ENCODE peak calls at places on chromosomes 1 and 21, in four cellular contexts. Y is mesenchymal stem cell, K is neuronal stem cell, E is IMR-90. F is an unnamed sample.

GRCh38 chr1:230282157-230282556 is 144.0 kb downstream of the PGBD5 start:
- DNase-seq in Y (no peak), K (no peak), E (no peak), F (no peak)

GRCh38 chr1:220962031-220962751 is 82.9 kb downstream of the HLX start:
- DNase-seq in Y (peak), K (no peak), E (peak), F (no peak)

GRCh38 chr1:168879906-168880734 is 151.1 kb upstream of the DPT start:
- DNase-seq in Y (no peak), K (no peak), E (no peak), F (no peak)

GRCh38 chr1:228112167-228112566 is 3.1 kb upstream of the MRPL55 start:
- DNase-seq in Y (no peak), K (no peak), E (no peak), F (no peak)

GRCh38 chr1:241330619-241331327 is 26.2 kb downstream of the RGS7 start:
- DNase-seq in Y (no peak), K (no peak), E (no peak), F (no peak)

GRCh38 chr1:185017338-185017737 is 28.0 kb upstream of the RNF2 start:
- DNase-seq in Y (peak), K (no peak), E (peak), F (no peak)

GRCh38 chr1:169928438-169929209 is 34.9 kb upstream of the SCYL3 start:
- DNase-seq in Y (peak), K (peak), E (peak), F (no peak)

GRCh38 chr1:185835191-185835590 is 101.0 kb downstream of the HMCN1 start:
- DNase-seq in Y (no peak), K (no peak), E (no peak), F (no peak)

GRCh38 chr21:20971296-20971921 is 26.8 kb upstream of the NCAM2 start:
- DNase-seq in Y (peak), K (peak), E (peak), F (peak)

GRCh38 chr1:17200756-17201155 is 4.2 kb upstream of the PADI1 start:
- DNase-seq in Y (no peak), K (no peak), E (no peak), F (no peak)

GRCh38 chr1:203860396-203860951 is 925 bp upstream of the SNRPE start:
- DNase-seq in Y (no peak), K (no peak), E (peak), F (peak)

GRCh38 chr1:109823543-109824348 is 60.0 kb upstream of the EPS8L3 start:
- DNase-seq in Y (peak), K (no peak), E (no peak), F (no peak)

GRCh38 chr1:177211231-177211630 is 40.5 kb downstream of the BRINP2 start:
- DNase-seq in Y (peak), K (no peak), E (no peak), F (no peak)

GRCh38 chr1:40936878-40937484 is 42.5 kb upstream of the CTPS1 start:
- DNase-seq in Y (peak), K (no peak), E (peak), F (no peak)

GRCh38 chr21:33390479-33390878 is 12.7 kb upstream of the IFNGR2 start:
- DNase-seq in Y (no peak), K (no peak), E (no peak), F (no peak)

GRCh38 chr1:169586395-169587255 is at the start of gene F5:
- DNase-seq in Y (peak), K (peak), E (peak), F (peak)

GRCh38 chr21:36104306-36105300 is 30.3 kb upstream of the CBR3 start:
- DNase-seq in Y (peak), K (peak), E (peak), F (peak)

GRCh38 chr1:77313491-77313890 is 31.7 kb downstream of the AK5 start:
- DNase-seq in Y (peak), K (peak), E (peak), F (peak)

GRCh38 chr1:29055160-29055559 is 68.5 kb downstream of the TMEM200B start:
- DNase-seq in Y (peak), K (no peak), E (peak), F (no peak)

GRCh38 chr1:175077356-175078030 is 9.9 kb downstream of the TNN start:
- DNase-seq in Y (no peak), K (no peak), E (no peak), F (no peak)
- H3K23ac ChIP-seq in Y (no peak), K (peak), E (no peak), F (no peak)

DNA sequence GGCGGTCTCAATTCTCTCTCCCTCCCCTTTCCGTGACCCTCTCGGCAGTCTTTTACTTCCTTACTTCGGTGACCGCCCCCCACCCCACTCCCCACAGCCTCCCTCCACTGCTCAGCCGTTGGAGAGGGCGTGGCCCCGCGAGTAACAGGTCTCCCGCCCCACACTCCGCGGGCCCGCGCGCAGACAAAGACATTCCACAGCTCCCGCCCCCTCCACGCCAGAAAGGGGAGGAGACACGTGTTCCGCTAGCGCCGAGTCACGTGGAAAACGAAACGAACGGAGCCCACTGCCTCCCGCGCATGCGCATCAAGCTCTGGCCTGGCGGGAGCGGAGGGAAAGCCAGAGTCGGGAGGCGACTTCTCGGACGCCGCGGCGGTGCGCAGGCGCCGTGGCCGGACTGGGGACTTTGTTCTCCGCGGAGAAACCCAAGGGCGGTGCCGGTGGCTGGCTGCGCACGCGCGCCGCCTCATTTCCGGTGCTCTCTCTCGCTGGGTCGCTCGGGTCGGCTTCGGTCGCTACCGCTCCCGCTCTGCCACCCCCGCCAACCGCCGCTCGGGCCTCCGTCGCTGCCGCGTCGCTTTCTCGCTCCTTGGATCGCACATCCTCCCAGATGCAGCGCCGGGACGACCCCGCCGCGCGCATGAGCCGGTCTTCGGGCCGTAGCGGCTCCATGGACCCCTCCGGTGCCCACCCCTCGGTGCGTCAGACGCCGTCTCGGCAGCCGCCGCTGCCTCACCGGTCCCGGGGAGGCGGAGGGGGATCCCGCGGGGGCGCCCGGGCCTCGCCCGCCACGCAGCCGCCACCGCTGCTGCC is at the start of gene KHDRBS1:
- DNase-seq in Y (peak), K (peak), E (peak), F (peak)
- H3K23ac ChIP-seq in Y (peak), K (peak), E (peak), F (no peak)

DNA sequence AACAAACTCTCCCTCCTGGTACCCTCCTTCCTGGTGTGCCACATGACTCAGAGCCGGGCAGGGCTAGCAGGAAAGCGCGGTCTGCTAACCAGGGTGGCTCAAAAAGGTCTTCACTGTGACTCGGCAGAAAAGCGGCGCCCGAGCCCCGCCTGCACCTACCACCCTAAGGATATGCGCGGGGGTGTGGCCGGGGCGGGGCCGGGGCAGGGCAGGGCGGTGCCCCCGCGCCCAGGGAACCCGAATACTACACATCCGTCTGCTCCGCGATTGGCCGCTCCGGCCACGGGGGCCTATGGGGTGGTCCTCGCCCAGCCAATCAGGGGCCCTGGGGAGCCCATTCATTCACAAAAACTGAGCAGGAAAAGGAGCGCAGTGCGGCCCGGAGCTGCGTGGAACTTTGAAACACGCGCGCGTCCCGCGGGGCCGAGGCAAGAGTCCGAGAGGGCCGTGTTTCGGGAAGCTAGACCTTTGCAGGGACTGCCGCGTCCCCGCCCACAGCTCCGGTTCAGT is 1.7 kb downstream of the LRP8 start:
- DNase-seq in Y (peak), K (peak), E (peak), F (peak)
- H3K23ac ChIP-seq in Y (peak), K (peak), E (no peak), F (no peak)

DNA sequence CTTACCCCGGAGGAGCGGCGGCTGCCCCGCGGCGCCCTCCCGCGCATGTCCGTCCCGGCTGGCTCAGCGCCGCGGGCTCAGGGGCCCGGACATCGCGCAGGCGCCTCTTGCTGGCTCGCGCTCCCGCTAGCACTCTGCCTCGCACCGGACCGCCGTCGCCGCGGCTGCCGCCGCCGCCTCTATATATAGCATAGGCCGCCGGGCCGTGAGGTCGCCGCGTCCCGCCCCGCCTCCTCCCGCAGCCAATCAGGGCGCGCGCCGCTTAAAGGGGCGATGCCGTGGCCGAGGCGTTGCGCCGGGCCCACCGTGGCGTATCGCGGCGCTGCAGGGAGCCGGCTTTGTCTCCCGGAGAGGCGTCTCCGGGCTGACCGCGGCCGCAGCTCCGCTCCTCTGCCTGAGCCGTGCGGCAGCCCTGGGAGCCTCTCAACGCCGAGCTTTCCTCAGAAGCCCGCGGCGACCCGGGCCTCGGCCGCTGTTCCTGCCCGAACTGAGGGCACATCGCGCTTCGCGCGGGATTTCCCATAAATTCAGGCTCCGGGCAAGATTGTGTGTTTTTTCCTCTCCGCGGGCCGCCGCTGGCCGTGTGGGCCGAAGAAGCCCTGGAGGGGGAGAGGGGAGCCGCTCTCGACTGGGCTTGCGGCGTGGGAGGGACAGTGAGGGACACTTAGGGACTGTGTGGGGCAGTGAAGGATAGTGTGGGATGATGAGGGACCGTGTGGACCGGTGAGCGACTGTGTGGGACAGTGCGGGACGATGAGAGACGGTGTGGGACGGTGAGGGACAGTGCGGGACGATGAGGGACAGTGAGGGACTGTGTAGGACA is at the start of gene ERRFI1:
- DNase-seq in Y (peak), K (peak), E (peak), F (peak)
- H3K23ac ChIP-seq in Y (peak), K (peak), E (peak), F (no peak)

GRCh38 chr1:26529405-26529654 is 231 bp upstream of the RPS6KA1 start:
- DNase-seq in Y (no peak), K (no peak), E (no peak), F (no peak)

GRCh38 chr1:26529655-26530539 is at the start of gene RPS6KA1:
- DNase-seq in Y (peak), K (peak), E (peak), F (peak)

GRCh38 chr1:26531651-26532131 is 2.1 kb downstream of the RPS6KA1 start:
- DNase-seq in Y (no peak), K (no peak), E (no peak), F (peak)

GRCh38 chr1:26530898-26531598 is 1.5 kb downstream of the RPS6KA1 start:
- DNase-seq in Y (peak), K (no peak), E (peak), F (peak)

DNA sequence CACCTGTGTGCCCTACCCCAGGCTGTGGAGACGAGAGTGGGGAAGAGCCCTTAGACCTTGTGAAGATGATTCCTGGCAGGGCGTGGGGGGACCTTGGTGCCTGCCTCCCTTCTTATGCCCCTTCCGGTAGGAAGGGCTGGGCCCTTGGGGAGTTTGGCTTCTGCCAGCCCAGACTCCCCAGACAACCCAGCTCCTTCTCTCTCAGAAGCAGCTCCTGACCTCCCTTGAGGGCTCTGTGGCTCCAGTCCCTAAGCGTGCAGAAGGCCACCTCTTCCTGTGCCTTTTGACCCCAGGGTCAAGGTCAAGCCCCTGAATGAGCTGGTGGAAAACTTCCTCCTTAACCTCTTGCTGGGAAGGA is 958 bp downstream of the RPS6KA1 start:
- DNase-seq in Y (no peak), K (no peak), E (no peak), F (peak)
- H3K23ac ChIP-seq in Y (no peak), K (no peak), E (no peak), F (no peak)

GRCh38 chr1:234479310-234479559 is 256 bp upstream of the TARBP1 start:
- DNase-seq in Y (no peak), K (no peak), E (no peak), F (no peak)

GRCh38 chr1:234478152-234478480 is 863 bp downstream of the TARBP1 start:
- DNase-seq in Y (no peak), K (no peak), E (peak), F (peak)

GRCh38 chr1:234477373-234478151 is 1.4 kb downstream of the TARBP1 start:
- DNase-seq in Y (no peak), K (peak), E (no peak), F (no peak)

GRCh38 chr1:234479866-234480265 is 887 bp upstream of the TARBP1 start:
- DNase-seq in Y (no peak), K (no peak), E (no peak), F (no peak)

DNA sequence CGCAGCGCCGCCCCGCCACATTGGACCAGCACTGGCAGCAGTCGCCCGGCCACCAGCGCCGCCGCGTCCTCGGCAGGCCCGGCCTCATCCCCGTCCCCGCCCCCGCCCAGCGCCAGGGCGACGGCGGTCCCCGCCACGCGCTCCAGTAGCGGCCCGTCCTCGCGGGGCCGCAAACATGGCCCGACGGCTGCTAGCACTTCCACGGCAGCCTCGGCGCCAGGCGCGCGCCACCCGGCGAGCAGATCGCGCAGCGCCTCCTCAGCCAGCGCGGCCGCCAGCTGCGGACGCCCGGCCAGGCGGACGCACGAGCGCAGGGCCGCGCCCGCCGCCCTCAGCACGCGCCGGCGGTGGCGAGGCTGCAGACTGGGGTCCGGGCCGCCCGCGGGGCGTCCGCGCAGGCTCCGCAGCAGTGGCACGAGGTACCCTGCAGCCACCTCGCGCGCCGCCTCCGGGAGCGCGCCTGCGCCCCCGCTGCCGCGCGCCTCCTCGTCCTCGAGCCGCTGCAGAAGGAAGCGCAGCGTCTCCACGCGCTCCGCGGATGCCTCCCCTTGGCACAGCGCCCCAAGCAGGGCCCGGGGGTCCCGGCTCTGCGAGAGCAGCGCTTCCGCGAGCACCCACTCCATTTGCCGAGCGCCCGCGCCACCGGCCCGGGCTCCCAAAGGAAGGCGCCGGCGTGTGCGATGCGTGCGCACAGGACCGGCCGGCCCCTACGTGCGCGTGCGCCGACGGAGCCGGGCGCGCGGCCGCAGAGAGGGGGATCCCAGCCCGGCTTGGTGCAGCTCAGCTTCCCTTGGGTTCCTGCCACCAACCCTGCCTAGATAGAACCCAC is at the start of gene TARBP1:
- DNase-seq in Y (peak), K (peak), E (peak), F (peak)
- H3K23ac ChIP-seq in Y (peak), K (peak), E (peak), F (no peak)

GRCh38 chr1:971751-972506 is 5.6 kb downstream of the PLEKHN1 start:
- DNase-seq in Y (no peak), K (no peak), E (no peak), F (no peak)

GRCh38 chr1:967466-968343 is 1.4 kb downstream of the PLEKHN1 start:
- DNase-seq in Y (no peak), K (no peak), E (no peak), F (no peak)

GRCh38 chr1:970973-971730 is 4.9 kb downstream of the PLEKHN1 start:
- DNase-seq in Y (no peak), K (no peak), E (no peak), F (no peak)

GRCh38 chr1:970242-970972 is 4.1 kb downstream of the PLEKHN1 start:
- DNase-seq in Y (no peak), K (no peak), E (no peak), F (peak)

DNA sequence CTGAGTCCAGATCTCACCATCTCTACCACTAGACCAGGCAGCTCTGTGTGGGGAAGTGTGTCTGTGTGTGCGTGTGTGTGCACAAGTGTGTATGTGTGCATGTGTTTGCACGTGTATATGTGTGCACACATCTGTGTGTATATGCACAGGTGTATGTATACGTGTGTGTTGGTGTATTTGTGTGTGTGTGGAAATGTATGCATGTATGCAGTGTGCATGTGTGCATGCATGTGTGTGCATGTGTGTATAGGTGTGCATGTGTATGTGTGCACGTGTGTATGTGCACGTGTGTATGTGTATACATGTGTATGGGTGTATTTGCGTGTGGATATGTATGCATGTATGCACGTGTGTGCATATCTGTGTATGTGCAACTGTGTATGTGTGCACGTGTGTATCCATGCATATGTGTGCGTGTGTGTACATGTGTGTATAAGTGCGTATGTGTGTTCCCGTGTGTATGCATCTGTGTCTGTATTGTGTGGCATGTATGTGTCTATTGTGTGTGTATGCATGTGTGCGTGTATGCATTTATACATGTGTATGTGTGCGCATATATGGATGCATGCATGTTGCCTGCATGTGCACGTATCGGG is 3.1 kb downstream of the PLEKHN1 start:
- DNase-seq in Y (no peak), K (no peak), E (no peak), F (no peak)
- H3K23ac ChIP-seq in Y (no peak), K (peak), E (no peak), F (no peak)

DNA sequence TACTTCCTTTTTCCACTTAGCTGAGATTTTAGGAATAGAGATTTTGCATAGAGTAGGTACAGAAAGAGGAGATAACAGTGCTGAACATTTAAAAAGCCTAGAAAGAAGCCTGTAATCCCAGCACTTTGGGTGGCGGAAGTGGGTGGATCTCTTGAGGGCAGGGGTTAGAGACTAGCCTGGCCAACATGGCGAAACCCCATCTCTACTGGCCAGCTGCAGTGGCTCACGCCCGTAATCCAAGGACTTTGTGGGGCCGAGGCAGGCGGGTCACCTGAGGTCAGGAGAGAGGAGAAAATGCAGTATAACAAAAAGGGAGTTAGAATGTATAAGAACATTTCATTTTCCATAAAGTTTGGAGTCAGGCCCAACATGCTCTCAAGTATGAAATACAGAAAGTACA is 134.6 kb downstream of the SMYD3 start:
- DNase-seq in Y (no peak), K (no peak), E (no peak), F (no peak)
- H3K23ac ChIP-seq in Y (no peak), K (no peak), E (no peak), F (no peak)